ENCODE peak calls at places on chromosomes 5 and 9, in four cellular contexts. P, Q, T and H are unnamed samples. For H3K4me1 and H3K9me3, the result is how much of the 10 kb centered on the place peaks cover.

GRCh38 chr5:60223342-60223741 is 329.8 kb upstream of the PDE4D start:
- DNase-seq in P (peak), Q (no peak), T (no peak), H (no peak)

GRCh38 chr9:117784996-117785395 is 80.8 kb downstream of the TLR4 start:
- DNase-seq in Q (no peak), P (no peak), T (no peak), H (no peak)

GRCh38 chr5:59517926-59518585 is 375.5 kb downstream of the PDE4D start:
- DNase-seq in Q (no peak), P (peak), T (no peak), H (no peak)

GRCh38 chr9:92608221-92609141 is 61.5 kb downstream of the IPPK start:
- DNase-seq in T (peak), Q (no peak), P (no peak), H (no peak)

GRCh38 chr5:132225165-132226032 is 2.3 kb downstream of the P4HA2 start:
- DNase-seq in T (peak), P (peak), Q (peak), H (peak)

GRCh38 chr5:148807845-148808244 is 18.6 kb upstream of the ADRB2 start:
- DNase-seq in T (no peak), Q (no peak), P (no peak), H (no peak)

GRCh38 chr5:175347027-175347426 is 97.0 kb downstream of the DRD1 start:
- DNase-seq in T (no peak), Q (no peak), P (no peak), H (no peak)

GRCh38 chr5:131758520-131758900 is 38.3 kb downstream of the FNIP1 start:
- DNase-seq in T (no peak), Q (no peak), P (no peak), H (no peak)

GRCh38 chr5:132298813-132299212 is 4.6 kb downstream of the SLC22A4 start:
- DNase-seq in P (no peak), T (no peak), Q (no peak), H (no peak)

GRCh38 chr9:89154651-89155336 is 23.8 kb downstream of the SHC3 start:
- DNase-seq in Q (peak), P (peak), T (no peak), H (no peak)

GRCh38 chr5:92552206-92553160 is 1028.5 kb downstream of the NR2F1-AS1 start:
- DNase-seq in P (peak), T (no peak), Q (no peak), H (no peak)

GRCh38 chr5:90221947-90222346 is 187.6 kb downstream of the CETN3 start:
- DNase-seq in Q (no peak), T (no peak), P (peak), H (no peak)

GRCh38 chr5:112004867-112005532 is 248.0 kb upstream of the NREP start:
- DNase-seq in Q (no peak), P (peak), T (no peak), H (no peak)

GRCh38 chr9:75168270-75169185 is 80.2 kb downstream of the OSTF1 start:
- DNase-seq in T (no peak), P (peak), Q (no peak), H (no peak)

GRCh38 chr5:133698259-133698554 is 85.9 kb upstream of the FSTL4 start:
- DNase-seq in T (no peak), P (no peak), Q (no peak), H (no peak)

GRCh38 chr9:135933114-135933513 is 25.8 kb upstream of the CAMSAP1 start:
- DNase-seq in T (no peak), Q (peak), P (no peak), H (no peak)

GRCh38 chr9:12723409-12724028 is 30.3 kb downstream of the TYRP1 start:
- DNase-seq in T (no peak), Q (no peak), P (peak), H (no peak)

GRCh38 chr5:123882946-123883345 is 371.0 kb downstream of the CSNK1G3 start:
- DNase-seq in T (no peak), Q (no peak), P (no peak), H (no peak)

GRCh38 chr5:175120412-175120811 is 323.6 kb downstream of the DRD1 start:
- DNase-seq in P (no peak), Q (no peak), T (no peak), H (no peak)

GRCh38 chr5:175517824-175518450 is 39.6 kb downstream of the SFXN1 start:
- DNase-seq in T (no peak), Q (no peak), P (peak), H (no peak)

GRCh38 chr9:132234501-132235045 is 72.7 kb downstream of the NTNG2 start:
- DNase-seq in P (no peak), T (no peak), Q (no peak), H (no peak)

GRCh38 chr5:1223278-1223670 is 1.9 kb upstream of the SLC6A18 start:
- DNase-seq in Q (no peak), P (no peak), T (no peak), H (no peak)

GRCh38 chr5:151184316-151185042 is 26.9 kb upstream of the ANXA6 start:
- DNase-seq in Q (no peak), T (no peak), P (no peak), H (no peak)

GRCh38 chr5:140367631-140368013 is 7.6 kb downstream of the SLC4A9 start:
- DNase-seq in Q (no peak), P (no peak), T (no peak), H (no peak)

GRCh38 chr9:22447607-22448305 is 1.1 kb downstream of the DMRTA1 start:
- DNase-seq in P (no peak), T (no peak), Q (no peak), H (no peak)

GRCh38 chr9:76654575-76654974 is 109.7 kb upstream of the PCA3 start:
- DNase-seq in T (no peak), Q (no peak), P (peak), H (no peak)

GRCh38 chr5:94503677-94504076 is 114.7 kb downstream of the KIAA0825 start:
- DNase-seq in Q (no peak), P (no peak), T (no peak), H (no peak)

GRCh38 chr9:92850898-92851297 is 26.9 kb downstream of the ZNF484 start:
- DNase-seq in Q (no peak), T (no peak), P (no peak), H (no peak)

GRCh38 chr5:126805108-126805507 is 28.2 kb downstream of the LMNB1 start:
- DNase-seq in P (peak), T (no peak), Q (no peak), H (no peak)

GRCh38 chr9:79611091-79611614 is 39.4 kb downstream of the TLE4 start:
- DNase-seq in Q (no peak), T (no peak), P (peak), H (no peak)

GRCh38 chr5:158209219-158209908 is 350.4 kb upstream of the CLINT1 start:
- DNase-seq in T (no peak), Q (no peak), P (no peak), H (no peak)

GRCh38 chr5:40486437-40487270 is 193.1 kb upstream of the PTGER4 start:
- DNase-seq in T (no peak), P (peak), Q (no peak), H (peak)

GRCh38 chr5:32538031-32538547 is 47.3 kb upstream of the SUB1 start:
- DNase-seq in Q (no peak), T (no peak), P (no peak), H (no peak)

GRCh38 chr9:126148523-126148870 is 178.1 kb upstream of the MVB12B start:
- DNase-seq in Q (no peak), P (no peak), T (no peak), H (no peak)

GRCh38 chr5:137440800-137441199 is 58.3 kb downstream of the SPOCK1 start:
- DNase-seq in Q (no peak), T (no peak), P (no peak), H (no peak)
- H3K4me1 ChIP-seq in Q (under half), T (under half), P (under half), H (under half)

GRCh38 chr9:138116521-138116920 is 238.9 kb downstream of the CACNA1B start:
- DNase-seq in T (no peak), Q (peak), P (no peak), H (no peak)
- H3K9me3 ChIP-seq in T (under half), Q (under half), P (under half), H (under half)

DNA sequence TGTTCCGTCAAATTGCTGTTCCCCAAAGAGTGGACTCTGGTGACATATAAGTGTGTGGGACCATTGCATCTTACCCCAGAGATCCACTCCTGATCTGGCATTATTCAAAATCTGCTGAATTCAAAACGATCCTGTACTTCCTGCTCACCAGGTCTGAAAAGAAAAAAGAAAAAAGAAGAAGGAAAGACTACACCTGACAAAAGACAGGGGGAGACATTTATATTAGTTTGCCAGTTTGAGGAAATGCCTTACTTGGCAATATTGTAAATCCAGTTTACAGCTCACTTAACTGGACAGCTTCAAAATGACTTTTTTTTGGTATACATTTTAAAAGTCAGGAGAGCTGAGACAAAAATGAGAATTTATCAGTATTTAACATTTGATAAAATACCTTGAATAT is 15.0 kb upstream of the GRHPR start:
- DNase-seq in P (no peak), Q (no peak), T (no peak), H (no peak)
- H3K4me1 ChIP-seq in P (under half), Q (under half), T (under half), H (under half)

GRCh38 chr5:125251703-125252102 is 505.3 kb upstream of the ZNF608 start:
- DNase-seq in Q (no peak), T (no peak), P (no peak), H (no peak)
- H3K9me3 ChIP-seq in Q (under half), T (under half), P (under half), H (under half)

GRCh38 chr5:53376853-53377252 is 103.6 kb upstream of the FST start:
- DNase-seq in P (no peak), Q (no peak), T (no peak), H (no peak)
- H3K4me1 ChIP-seq in P (under half), Q (under half), T (under half), H (under half)